ENCODE peak calls at places on chromosome 15, in six cellular contexts. One of them, this sample, is unnamed. For H3K4me1, the result is how much of the 10 kb centered on the place peaks cover.

GRCh38 chr15:85726446-85726845 is 68.3 kb downstream of the KLHL25 start:
- ATAC-seq in HepG2: no peak
- ATAC-seq in GM12878: no peak
- ATAC-seq in upper lobe of left lung: peak
- ATAC-seq in Panc1: no peak
- ATAC-seq in HCT116: no peak
- ATAC-seq in this sample: peak

GRCh38 chr15:63539517-63539916 is 35.1 kb downstream of the USP3 start:
- ATAC-seq in GM12878: no peak
- ATAC-seq in Panc1: no peak
- ATAC-seq in HepG2: no peak
- ATAC-seq in HCT116: no peak
- ATAC-seq in upper lobe of left lung: no peak
- ATAC-seq in this sample: no peak

GRCh38 chr15:73915085-73915484 is 11.2 kb upstream of the LOXL1 start:
- ATAC-seq in Panc1: no peak
- ATAC-seq in upper lobe of left lung: no peak
- ATAC-seq in HCT116: no peak
- ATAC-seq in GM12878: no peak
- ATAC-seq in HepG2: no peak
- ATAC-seq in this sample: no peak

GRCh38 chr15:68192804-68193521 is 12.2 kb downstream of the CALML4 start:
- ATAC-seq in upper lobe of left lung: no peak
- ATAC-seq in HepG2: no peak
- ATAC-seq in GM12878: no peak
- ATAC-seq in Panc1: no peak
- ATAC-seq in HCT116: peak
- ATAC-seq in this sample: no peak

GRCh38 chr15:68045289-68046265 is 8.5 kb upstream of the PIAS1 start:
- ATAC-seq in HepG2: peak
- ATAC-seq in GM12878: no peak
- ATAC-seq in HCT116: peak
- ATAC-seq in Panc1: no peak
- ATAC-seq in upper lobe of left lung: no peak
- ATAC-seq in this sample: no peak

GRCh38 chr15:87547470-87548181 is 708.9 kb downstream of the NTRK3 start:
- ATAC-seq in GM12878: no peak
- ATAC-seq in Panc1: no peak
- ATAC-seq in HepG2: no peak
- ATAC-seq in upper lobe of left lung: peak
- ATAC-seq in HCT116: no peak
- ATAC-seq in this sample: no peak

GRCh38 chr15:98416222-98416835 is 232.0 kb upstream of the IGF1R start:
- ATAC-seq in GM12878: no peak
- ATAC-seq in upper lobe of left lung: peak
- ATAC-seq in HepG2: no peak
- ATAC-seq in HCT116: no peak
- ATAC-seq in Panc1: no peak
- ATAC-seq in this sample: peak

GRCh38 chr15:38860253-38860652 is 295.6 kb upstream of the RASGRP1 start:
- ATAC-seq in HCT116: no peak
- ATAC-seq in Panc1: no peak
- ATAC-seq in GM12878: no peak
- ATAC-seq in HepG2: no peak
- ATAC-seq in upper lobe of left lung: no peak
- ATAC-seq in this sample: no peak

GRCh38 chr15:40768492-40769309 is 1.1 kb upstream of the C15orf62 start:
- ATAC-seq in GM12878: no peak
- ATAC-seq in Panc1: no peak
- ATAC-seq in HCT116: no peak
- ATAC-seq in upper lobe of left lung: no peak
- ATAC-seq in HepG2: no peak
- ATAC-seq in this sample: no peak

GRCh38 chr15:39944711-39945110 is 10.8 kb downstream of the EIF2AK4 start:
- ATAC-seq in Panc1: no peak
- ATAC-seq in upper lobe of left lung: no peak
- ATAC-seq in GM12878: no peak
- ATAC-seq in HepG2: no peak
- ATAC-seq in HCT116: no peak
- ATAC-seq in this sample: peak

GRCh38 chr15:60370105-60370803 is 27.5 kb downstream of the ANXA2 start:
- ATAC-seq in HCT116: no peak
- ATAC-seq in GM12878: no peak
- ATAC-seq in HepG2: no peak
- ATAC-seq in Panc1: no peak
- ATAC-seq in upper lobe of left lung: no peak
- ATAC-seq in this sample: peak

GRCh38 chr15:70053703-70054229 is 44.0 kb downstream of the TLE3 start:
- ATAC-seq in Panc1: no peak
- ATAC-seq in GM12878: no peak
- ATAC-seq in HCT116: no peak
- ATAC-seq in HepG2: no peak
- ATAC-seq in upper lobe of left lung: no peak
- ATAC-seq in this sample: no peak

GRCh38 chr15:40445411-40446055 is 4.8 kb downstream of the BAHD1 start:
- ATAC-seq in HepG2: no peak
- ATAC-seq in upper lobe of left lung: no peak
- ATAC-seq in GM12878: no peak
- ATAC-seq in HCT116: no peak
- ATAC-seq in Panc1: no peak
- ATAC-seq in this sample: no peak

GRCh38 chr15:71341811-71342550 is 226.7 kb downstream of the THSD4 start:
- ATAC-seq in HepG2: no peak
- ATAC-seq in Panc1: no peak
- ATAC-seq in HCT116: no peak
- ATAC-seq in upper lobe of left lung: no peak
- ATAC-seq in GM12878: no peak
- ATAC-seq in this sample: no peak

GRCh38 chr15:67799801-67800205 is 25.5 kb upstream of the SKOR1 start:
- ATAC-seq in upper lobe of left lung: no peak
- ATAC-seq in HCT116: no peak
- ATAC-seq in GM12878: no peak
- ATAC-seq in Panc1: no peak
- ATAC-seq in HepG2: no peak
- ATAC-seq in this sample: no peak

GRCh38 chr15:69468241-69469121 is 15.9 kb downstream of the RPLP1 start:
- ATAC-seq in upper lobe of left lung: peak
- ATAC-seq in GM12878: peak
- ATAC-seq in HCT116: peak
- ATAC-seq in HepG2: peak
- ATAC-seq in Panc1: peak
- ATAC-seq in this sample: no peak

GRCh38 chr15:57253082-57253481 is 123.2 kb upstream of the CGNL1 start:
- ATAC-seq in HepG2: no peak
- ATAC-seq in HCT116: no peak
- ATAC-seq in GM12878: no peak
- ATAC-seq in Panc1: no peak
- ATAC-seq in upper lobe of left lung: no peak
- ATAC-seq in this sample: no peak

GRCh38 chr15:74006774-74007639 is 12.5 kb downstream of the PML start:
- ATAC-seq in GM12878: peak
- ATAC-seq in HepG2: no peak
- ATAC-seq in HCT116: no peak
- ATAC-seq in upper lobe of left lung: no peak
- ATAC-seq in Panc1: no peak
- ATAC-seq in this sample: no peak

GRCh38 chr15:74384566-74385441 is 17.4 kb upstream of the CYP11A1 start:
- ATAC-seq in HCT116: peak
- ATAC-seq in upper lobe of left lung: no peak
- ATAC-seq in Panc1: no peak
- ATAC-seq in HepG2: no peak
- ATAC-seq in GM12878: peak
- ATAC-seq in this sample: peak

GRCh38 chr15:33008284-33009011 is 186.1 kb downstream of the FMN1 start:
- ATAC-seq in GM12878: no peak
- ATAC-seq in upper lobe of left lung: peak
- ATAC-seq in Panc1: no peak
- ATAC-seq in HCT116: no peak
- ATAC-seq in HepG2: no peak
- ATAC-seq in this sample: peak

GRCh38 chr15:93037341-93038063 is 51.5 kb downstream of the RGMA start:
- ATAC-seq in HepG2: no peak
- ATAC-seq in HCT116: no peak
- ATAC-seq in GM12878: no peak
- ATAC-seq in Panc1: peak
- ATAC-seq in upper lobe of left lung: peak
- ATAC-seq in this sample: peak

GRCh38 chr15:60419752-60420151 is 22.0 kb upstream of the ANXA2 start:
- ATAC-seq in GM12878: no peak
- ATAC-seq in Panc1: no peak
- ATAC-seq in HepG2: no peak
- ATAC-seq in upper lobe of left lung: peak
- ATAC-seq in HCT116: no peak
- ATAC-seq in this sample: no peak

GRCh38 chr15:69400850-69401249 is 13.3 kb upstream of the KIF23 start:
- ATAC-seq in HepG2: no peak
- ATAC-seq in upper lobe of left lung: no peak
- ATAC-seq in GM12878: peak
- ATAC-seq in HCT116: no peak
- ATAC-seq in Panc1: no peak
- ATAC-seq in this sample: no peak

GRCh38 chr15:45377630-45378148 is 655 bp downstream of the GATM start:
- ATAC-seq in upper lobe of left lung: peak
- ATAC-seq in GM12878: peak
- ATAC-seq in HepG2: no peak
- ATAC-seq in HCT116: no peak
- ATAC-seq in Panc1: peak
- ATAC-seq in this sample: no peak

DNA sequence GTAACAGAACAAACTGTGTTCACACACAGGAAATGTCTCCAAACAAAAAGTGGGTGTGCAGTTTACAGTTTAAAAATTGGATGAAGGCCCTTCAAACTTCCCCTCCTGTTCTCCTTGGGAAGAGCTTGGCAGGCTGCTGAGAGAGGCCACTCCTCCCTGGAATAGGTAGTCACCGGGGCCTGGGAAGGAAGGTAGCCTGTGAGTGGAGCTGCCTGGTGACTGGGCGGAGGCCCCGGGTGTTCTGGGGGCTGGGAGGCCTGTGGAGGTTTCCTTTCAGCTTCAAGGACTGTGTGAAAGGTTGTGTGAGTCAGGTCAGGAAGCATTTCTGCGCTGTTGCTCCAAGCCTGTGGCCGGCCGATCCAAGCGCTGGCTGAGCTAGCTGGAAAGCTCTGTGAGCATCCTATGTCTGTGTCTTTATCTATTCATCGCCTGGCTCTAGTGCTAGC is 14.1 kb downstream of the SLCO3A1 start:
- ATAC-seq in HepG2: no peak
- ATAC-seq in HCT116: peak
- ATAC-seq in upper lobe of left lung: peak
- ATAC-seq in Panc1: peak
- ATAC-seq in GM12878: no peak
- ATAC-seq in this sample: peak
- H3K4me1 ChIP-seq in HepG2: under half
- H3K4me1 ChIP-seq in HCT116: under half
- H3K4me1 ChIP-seq in upper lobe of left lung: half or more
- H3K4me1 ChIP-seq in Panc1: under half
- H3K4me1 ChIP-seq in GM12878: under half
- H3K4me1 ChIP-seq in this sample: under half

DNA sequence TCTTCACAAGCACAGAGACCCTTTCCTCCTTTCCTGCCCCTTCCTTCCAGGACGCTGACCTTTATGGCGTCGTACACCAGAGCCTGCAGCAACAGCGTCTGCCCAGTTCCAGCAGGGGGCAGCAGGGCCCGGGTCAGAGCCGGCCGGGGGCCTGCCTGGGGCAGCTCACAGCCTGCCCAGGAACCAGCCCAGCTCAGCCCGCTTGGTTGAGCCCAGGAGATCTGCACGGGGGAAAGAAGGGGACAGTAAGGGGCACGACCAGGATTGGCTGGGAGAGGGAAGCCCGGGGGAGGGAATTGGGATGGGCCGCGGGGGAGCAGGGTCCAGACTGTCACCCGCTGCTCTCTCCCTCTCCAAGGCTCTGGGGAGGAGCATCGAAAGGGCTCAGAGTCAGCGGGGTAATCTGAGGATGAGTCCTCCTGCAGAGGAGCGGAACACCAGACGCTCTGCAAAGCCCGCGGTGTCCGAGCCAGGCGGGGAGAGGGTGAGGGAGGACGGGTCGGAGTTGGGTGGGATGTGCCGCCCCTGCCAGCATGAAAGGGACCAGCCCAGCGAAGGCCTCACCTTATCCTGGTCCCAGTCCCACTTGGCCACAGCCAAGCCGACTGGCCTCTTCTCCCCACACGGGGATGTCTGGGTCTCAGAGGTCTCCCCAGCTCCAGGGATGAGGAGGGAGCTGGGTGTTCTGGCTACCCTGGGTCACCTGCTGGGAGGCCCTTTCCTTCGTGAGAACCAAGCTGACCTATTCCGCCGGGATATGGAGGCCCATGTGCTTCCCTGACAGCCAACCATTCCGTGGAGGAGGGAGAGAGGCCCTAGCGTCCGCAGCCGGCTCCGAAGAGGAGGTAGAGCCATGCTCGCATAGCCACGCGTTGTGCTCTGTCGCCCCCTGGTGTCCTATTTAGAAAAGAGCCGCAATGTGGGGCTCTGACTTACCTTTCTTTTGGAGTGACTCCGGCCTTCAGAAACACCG is 7.4 kb upstream of the IGDCC3 start:
- ATAC-seq in upper lobe of left lung: peak
- ATAC-seq in HCT116: peak
- ATAC-seq in HepG2: peak
- ATAC-seq in GM12878: peak
- ATAC-seq in Panc1: peak
- ATAC-seq in this sample: peak
- TF ChIP-seq POLR2AphosphoS5 in upper lobe of left lung: no peak
- TF ChIP-seq POLR2AphosphoS5 in HCT116: peak
- TF ChIP-seq POLR2AphosphoS5 in HepG2: peak
- TF ChIP-seq POLR2AphosphoS5 in GM12878: no peak
- TF ChIP-seq POLR2AphosphoS5 in Panc1: no peak
- TF ChIP-seq POLR2AphosphoS5 in this sample: no peak

GRCh38 chr15:79453446-79453845 is 21.3 kb downstream of the MINAR1 start:
- ATAC-seq in GM12878: no peak
- ATAC-seq in HepG2: no peak
- ATAC-seq in upper lobe of left lung: no peak
- ATAC-seq in HCT116: no peak
- ATAC-seq in Panc1: no peak
- ATAC-seq in this sample: no peak

GRCh38 chr15:79447060-79447459 is 14.9 kb downstream of the MINAR1 start:
- ATAC-seq in HCT116: no peak
- ATAC-seq in Panc1: no peak
- ATAC-seq in HepG2: no peak
- ATAC-seq in upper lobe of left lung: no peak
- ATAC-seq in GM12878: no peak
- ATAC-seq in this sample: no peak

GRCh38 chr15:79452244-79453051 is 20.3 kb downstream of the MINAR1 start:
- ATAC-seq in HepG2: no peak
- ATAC-seq in HCT116: no peak
- ATAC-seq in Panc1: no peak
- ATAC-seq in upper lobe of left lung: peak
- ATAC-seq in GM12878: no peak
- ATAC-seq in this sample: no peak

GRCh38 chr15:79451361-79451999 is 19.3 kb downstream of the MINAR1 start:
- ATAC-seq in HepG2: peak
- ATAC-seq in GM12878: no peak
- ATAC-seq in HCT116: no peak
- ATAC-seq in Panc1: peak
- ATAC-seq in upper lobe of left lung: no peak
- ATAC-seq in this sample: no peak

GRCh38 chr15:79450648-79451047 is 18.5 kb downstream of the MINAR1 start:
- ATAC-seq in HCT116: peak
- ATAC-seq in GM12878: no peak
- ATAC-seq in upper lobe of left lung: no peak
- ATAC-seq in HepG2: peak
- ATAC-seq in Panc1: no peak
- ATAC-seq in this sample: no peak
- TF ChIP-seq CTCF in HCT116: peak
- TF ChIP-seq CTCF in GM12878: no peak
- TF ChIP-seq CTCF in upper lobe of left lung: no peak
- TF ChIP-seq CTCF in HepG2: peak
- TF ChIP-seq CTCF in Panc1: peak
- TF ChIP-seq CTCF in this sample: no peak

GRCh38 chr15:31331389-31331788 is 4.8 kb downstream of the KLF13 start:
- ATAC-seq in Panc1: no peak
- ATAC-seq in HepG2: no peak
- ATAC-seq in upper lobe of left lung: no peak
- ATAC-seq in HCT116: no peak
- ATAC-seq in GM12878: no peak
- ATAC-seq in this sample: no peak
- H3K4me1 ChIP-seq in Panc1: under half
- H3K4me1 ChIP-seq in HepG2: under half
- H3K4me1 ChIP-seq in upper lobe of left lung: half or more
- H3K4me1 ChIP-seq in HCT116: under half
- H3K4me1 ChIP-seq in GM12878: half or more
- H3K4me1 ChIP-seq in this sample: under half